ENCODE peak calls at places on chromosomes 6 and 20, in four cellular contexts. P is K562, W is HCT116, C is HepG2. B is an unnamed sample.

GRCh38 chr6:3878048-3878666 is 29.0 kb downstream of the FAM50B start:
- DNase-seq in C (no peak), W (no peak), P (no peak), B (no peak)

GRCh38 chr6:138004423-138005287 is 102.6 kb downstream of the PERP start:
- DNase-seq in P (no peak), W (peak; percentile 32), C (peak; percentile 35), B (no peak)

GRCh38 chr6:54096811-54097210 is 14.4 kb upstream of the MLIP start:
- DNase-seq in P (no peak), W (no peak), C (no peak), B (no peak)

GRCh38 chr6:6313012-6313411 is 7.5 kb downstream of the F13A1 start:
- DNase-seq in P (no peak), C (no peak), W (no peak), B (no peak)

GRCh38 chr6:105769987-105770386 is 316.1 kb upstream of the PRDM1 start:
- DNase-seq in C (no peak), W (peak; percentile 86), P (no peak), B (no peak)

GRCh38 chr20:43583982-43584432 is 6.7 kb upstream of the IFT52 start:
- DNase-seq in C (peak; percentile 95), W (no peak), P (peak; percentile 59), B (no peak)

GRCh38 chr6:167839343-167839742 is 12.6 kb downstream of the AFDN start:
- DNase-seq in P (no peak), W (no peak), C (no peak), B (no peak)

GRCh38 chr20:2864626-2865025 is 8.7 kb upstream of the PTPRA start:
- DNase-seq in P (no peak), W (no peak), C (no peak), B (no peak)

GRCh38 chr6:31727034-31727716 is 1.9 kb downstream of the DDAH2 start:
- DNase-seq in P (no peak), C (no peak), W (no peak), B (no peak)

GRCh38 chr20:40690836-40691565 is 2.0 kb upstream of the MAFB start:
- DNase-seq in W (no peak), P (no peak), C (no peak), B (no peak)

GRCh38 chr20:63238491-63239126 is 2.9 kb downstream of the BIRC7 start:
- DNase-seq in C (no peak), P (peak; percentile 56), W (no peak), B (no peak)

GRCh38 chr20:41734506-41734945 is 116.3 kb upstream of the CHD6 start:
- DNase-seq in W (peak; percentile 37), C (peak; percentile 75), P (peak; percentile 76), B (peak; percentile 51)

GRCh38 chr6:95408111-95408510 is 169.2 kb upstream of the MANEA start:
- DNase-seq in P (no peak), W (no peak), C (no peak), B (no peak)

GRCh38 chr6:134937426-134937825 is 12.5 kb downstream of the ALDH8A1 start:
- DNase-seq in P (no peak), W (no peak), C (no peak), B (no peak)

GRCh38 chr6:141598487-141598886 is 534.2 kb upstream of the GJE1 start:
- DNase-seq in W (no peak), C (no peak), P (no peak), B (no peak)

GRCh38 chr20:46563170-46563847 is 12.9 kb upstream of the OCSTAMP start:
- DNase-seq in P (peak; percentile 36), W (no peak), C (no peak), B (no peak)

GRCh38 chr6:63804381-63804956 is 168.9 kb downstream of the PHF3 start:
- DNase-seq in P (no peak), C (no peak), W (no peak), B (peak; percentile 48)

GRCh38 chr20:4519530-4519929 is 202.2 kb upstream of the PRND start:
- DNase-seq in C (no peak), P (peak; percentile 17), W (no peak), B (no peak)

GRCh38 chr20:40638414-40638813 is 50.6 kb downstream of the MAFB start:
- DNase-seq in P (no peak), W (no peak), C (no peak), B (no peak)

GRCh38 chr6:56004421-56004820 is 129.0 kb upstream of the BMP5 start:
- DNase-seq in W (no peak), C (no peak), P (no peak), B (no peak)

GRCh38 chr20:23257848-23258746 is 92.5 kb upstream of the NXT1 start:
- DNase-seq in P (no peak), C (no peak), W (no peak), B (no peak)

GRCh38 chr20:21702553-21703467 is 2.7 kb upstream of the PAX1 start:
- DNase-seq in C (peak; percentile 39), W (no peak), P (peak; percentile 35), B (no peak)

GRCh38 chr6:44045672-44046015 is 81.6 kb downstream of the MRPL14 start:
- DNase-seq in C (no peak), W (no peak), P (no peak), B (no peak)

GRCh38 chr20:22797103-22797502 is 212.7 kb upstream of the FOXA2 start:
- DNase-seq in C (no peak), P (no peak), W (no peak), B (no peak)

GRCh38 chr6:67248077-67248476 is 1387.0 kb upstream of the ADGRB3 start:
- DNase-seq in W (no peak), P (no peak), C (no peak), B (no peak)

GRCh38 chr6:106182455-106182854 is 96.3 kb downstream of the PRDM1 start:
- DNase-seq in P (no peak), C (no peak), W (no peak), B (no peak)

GRCh38 chr20:44787299-44787698 is 23.0 kb downstream of the RIMS4 start:
- DNase-seq in P (no peak), C (no peak), W (no peak), B (no peak)

GRCh38 chr6:169738972-169739529 is 12.3 kb downstream of the DYNLT2 start:
- DNase-seq in C (no peak), P (no peak), W (no peak), B (no peak)

GRCh38 chr6:111458670-111459232 is 24.3 kb downstream of the REV3L start:
- DNase-seq in W (no peak), P (no peak), C (no peak), B (no peak)

GRCh38 chr6:106858653-106859092 is 115.9 kb downstream of the CD24 start:
- DNase-seq in C (no peak), P (no peak), W (no peak), B (no peak)

GRCh38 chr6:122129313-122130025 is 270.0 kb upstream of the HSF2 start:
- DNase-seq in C (no peak), P (no peak), W (no peak), B (no peak)

GRCh38 chr6:145681965-145682364 is 53.4 kb downstream of the EPM2A start:
- DNase-seq in W (no peak), C (no peak), P (no peak), B (no peak)

GRCh38 chr20:14951105-14951504 is 613.7 kb upstream of the FLRT3 start:
- DNase-seq in W (no peak), P (no peak), C (no peak), B (no peak)

DNA sequence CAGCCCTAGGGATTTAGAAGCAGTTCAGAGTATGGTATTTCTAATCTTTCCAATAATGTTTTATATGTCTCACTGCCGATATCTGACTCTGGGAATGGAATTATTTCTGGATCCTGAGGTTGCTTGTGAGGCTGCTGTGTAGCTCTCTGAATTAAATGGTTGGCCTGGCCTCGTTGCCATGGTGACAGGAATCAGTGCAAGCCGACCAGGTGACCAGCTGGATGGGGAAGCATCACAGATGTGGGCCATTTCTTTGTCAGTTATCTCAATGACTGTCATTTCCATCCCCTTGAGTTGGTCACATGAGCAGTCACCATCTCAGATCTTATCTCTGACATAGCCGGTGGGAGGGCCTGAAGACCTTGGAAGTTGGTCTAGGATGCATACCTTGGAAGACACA is 265.1 kb upstream of the RIN2 start:
- DNase-seq in C (no peak), P (no peak), W (no peak), B (no peak)
- TF ChIP-seq TCF7L2 in C (no peak), P (no peak), W (no peak), B (no peak)

GRCh38 chr6:113909224-113909856 is 52.2 kb downstream of the MARCKS start:
- DNase-seq in W (peak; percentile 36), P (peak; percentile 49), C (peak; percentile 45), B (peak; percentile 39)
- TF ChIP-seq TCF7L2 in W (no peak), P (no peak), C (no peak), B (no peak)

DNA sequence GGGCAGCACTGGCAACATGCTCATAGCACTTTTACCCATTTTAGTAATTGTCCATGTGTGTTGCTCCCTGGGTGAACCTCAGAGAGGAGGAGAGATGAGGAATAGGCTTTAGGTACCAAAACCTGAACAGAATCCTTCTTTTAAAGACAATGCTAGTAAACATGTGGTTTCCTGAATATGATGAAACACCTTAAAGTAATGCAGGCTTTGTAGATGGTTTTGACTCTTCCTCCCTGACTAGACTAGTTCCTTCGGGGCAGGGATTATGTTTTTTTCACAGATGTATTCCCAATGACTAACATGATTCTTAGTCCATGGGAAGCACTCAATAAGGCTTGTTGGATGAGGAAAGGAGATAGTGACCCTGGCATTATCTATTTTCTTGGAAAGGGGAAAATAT is 367.6 kb upstream of the JAG1 start:
- DNase-seq in P (no peak), C (no peak), W (no peak), B (no peak)
- TF ChIP-seq TCF7L2 in P (no peak), C (no peak), W (no peak), B (no peak)

GRCh38 chr6:51529240-51529639 is 558.2 kb downstream of the PKHD1 start:
- DNase-seq in W (no peak), P (no peak), C (no peak), B (no peak)
- TF ChIP-seq TCF7L2 in W (no peak), P (no peak), C (no peak), B (no peak)

GRCh38 chr20:50867805-50868204 is 63.4 kb downstream of the ADNP start:
- DNase-seq in C (no peak), P (no peak), W (no peak), B (no peak)

GRCh38 chr20:50868509-50869495 is 62.4 kb downstream of the ADNP start:
- DNase-seq in W (no peak), P (no peak), C (peak; percentile 82), B (peak; percentile 24)

GRCh38 chr20:50872562-50873288 is 58.5 kb downstream of the ADNP start:
- DNase-seq in W (no peak), P (no peak), C (no peak), B (no peak)

GRCh38 chr20:50873518-50873959 is 57.7 kb downstream of the ADNP start:
- DNase-seq in W (no peak), C (no peak), P (no peak), B (no peak)

GRCh38 chr20:50870572-50871161 is 60.6 kb downstream of the ADNP start:
- DNase-seq in C (peak; percentile 73), P (no peak), W (no peak), B (no peak)
- TF ChIP-seq TCF7L2 in C (no peak), P (no peak), W (no peak), B (no peak)

DNA sequence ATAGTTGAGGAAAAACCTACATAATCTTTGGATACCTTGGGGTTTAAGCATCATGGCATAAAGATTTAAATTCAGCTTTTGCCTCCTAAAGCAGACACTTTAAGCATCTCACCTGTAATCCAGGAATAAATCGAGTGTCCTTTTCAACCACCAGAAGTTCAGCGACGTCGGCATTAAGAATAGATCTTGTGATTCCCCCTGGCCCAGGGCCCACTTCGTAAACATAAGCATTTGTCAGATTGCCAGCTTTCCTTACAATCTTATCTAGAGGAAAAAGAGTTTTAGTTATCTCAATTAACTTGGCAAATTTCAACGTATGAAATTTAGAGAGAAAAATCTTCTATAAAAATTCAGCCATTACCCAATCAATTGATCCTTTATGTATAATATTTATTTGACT is 3.2 kb downstream of the TFB1M start:
- DNase-seq in C (no peak), W (no peak), P (no peak), B (no peak)
- TF ChIP-seq TCF7L2 in C (no peak), W (no peak), P (no peak), B (no peak)

GRCh38 chr20:9110916-9111432 is 42.1 kb downstream of the PLCB4 start:
- DNase-seq in P (no peak), W (no peak), C (no peak), B (no peak)
- TF ChIP-seq TCF7L2 in P (no peak), W (no peak), C (no peak), B (no peak)